ENCODE peak calls at places on chromosome 12, in seven cellular contexts. N is stimulated activated CD4-positive, alpha-beta T cell treated with anti-CD3 and anti-CD28 coated beads, Interleukin-1b, Interleukin-23, amount 100 ng/mL, for 4 hours; F is stimulated activated CD8-positive, alpha-beta memory T cell treated with anti-CD3 and anti-CD28 coated beads, Interleukin-7, amount 100 ng/mL, for 1 hour; S is left kidney; U is activated naive CD4-positive, alpha-beta T cell; Z is GM03348; D is GM12865. Y is an unnamed sample.
A peak's percentile ranks its signal among the peaks of the same experiment; 100 is the strongest.

GRCh38 chr12:25151476-25151875 is 43.5 kb downstream of the DNAI7 start:
- DNase-seq in N (no peak), F (no peak), S (peak; percentile 72), U (no peak), Z (peak; percentile 84), D (no peak), Y (peak; percentile 30)

GRCh38 chr12:116143883-116144266 is 133.6 kb downstream of the MED13L start:
- DNase-seq in N (no peak), F (no peak), S (peak; percentile 16), U (no peak), Z (peak; percentile 37), D (no peak), Y (peak; percentile 41)

GRCh38 chr12:116278259-116278595 is 734 bp upstream of the MED13L start:
- DNase-seq in N (no peak), F (no peak), S (no peak), U (no peak), Z (no peak), D (no peak), Y (no peak)

GRCh38 chr12:31524791-31525495 is 66.0 kb downstream of the DENND5B start:
- DNase-seq in N (no peak), F (no peak), S (no peak), U (no peak), Z (no peak), D (peak; percentile 78), Y (no peak)

GRCh38 chr12:62955678-62956077 is 20.7 kb upstream of the PPM1H start:
- DNase-seq in N (no peak), F (no peak), S (no peak), U (no peak), Z (no peak), D (no peak), Y (no peak)

GRCh38 chr12:109639473-109639872 is 65.9 kb downstream of the MVK start:
- DNase-seq in N (no peak), F (no peak), S (no peak), U (no peak), Z (no peak), D (no peak), Y (no peak)

GRCh38 chr12:64782181-64782580 is 23.0 kb upstream of the GNS start:
- DNase-seq in N (no peak), F (no peak), S (peak; percentile 7), U (no peak), Z (no peak), D (no peak), Y (no peak)

GRCh38 chr12:38282886-38283285 is 33.7 kb upstream of the ALG10B start:
- DNase-seq in N (no peak), F (no peak), S (no peak), U (no peak), Z (no peak), D (no peak), Y (no peak)

GRCh38 chr12:47551426-47551851 is 154.4 kb downstream of the RPAP3 start:
- DNase-seq in N (no peak), F (no peak), S (peak; percentile 41), U (no peak), Z (peak; percentile 24), D (no peak), Y (no peak)

GRCh38 chr12:31265722-31266121 is 60.2 kb downstream of the SINHCAF start:
- DNase-seq in N (no peak), F (no peak), S (no peak), U (no peak), Z (no peak), D (no peak), Y (no peak)

Y was measured in GM23338.